ENCODE peak calls at places on chromosomes 12 and 14, in five cellular contexts. J is IMR-90, E is AG04450, P is fibroblast of mammary gland, G is Caco-2. M is an unnamed sample.

GRCh38 chr12:111025792-111026430 is 105.5 kb upstream of the MYL2 start:
- DNase-seq in G (no peak), E (no peak), P (no peak), J (no peak), M (no peak)

GRCh38 chr14:74945261-74945851 is 10.0 kb downstream of the PGF start:
- DNase-seq in G (no peak), P (peak), J (no peak), E (no peak), M (peak)

GRCh38 chr14:31059152-31059924 is 33.2 kb upstream of the STRN3 start:
- DNase-seq in J (peak), G (no peak), P (peak), E (peak), M (peak)

GRCh38 chr12:47828967-47829482 is 9.3 kb upstream of the HDAC7 start:
- DNase-seq in G (peak), E (no peak), P (peak), J (peak), M (peak)

GRCh38 chr12:54998958-54999510 is 14.5 kb upstream of the TESPA1 start:
- DNase-seq in E (no peak), G (no peak), P (no peak), J (no peak), M (no peak)

GRCh38 chr14:58942516-58942915 is 246.0 kb upstream of the DAAM1 start:
- DNase-seq in P (peak), J (peak), G (no peak), E (no peak), M (no peak)

GRCh38 chr14:52348796-52349195 is 34.7 kb downstream of the PTGER2 start:
- DNase-seq in G (no peak), P (peak), J (peak), E (peak), M (no peak)

GRCh38 chr12:4153343-4153892 is 120.1 kb upstream of the CCND2 start:
- DNase-seq in J (no peak), E (no peak), P (no peak), G (no peak), M (no peak)

DNA sequence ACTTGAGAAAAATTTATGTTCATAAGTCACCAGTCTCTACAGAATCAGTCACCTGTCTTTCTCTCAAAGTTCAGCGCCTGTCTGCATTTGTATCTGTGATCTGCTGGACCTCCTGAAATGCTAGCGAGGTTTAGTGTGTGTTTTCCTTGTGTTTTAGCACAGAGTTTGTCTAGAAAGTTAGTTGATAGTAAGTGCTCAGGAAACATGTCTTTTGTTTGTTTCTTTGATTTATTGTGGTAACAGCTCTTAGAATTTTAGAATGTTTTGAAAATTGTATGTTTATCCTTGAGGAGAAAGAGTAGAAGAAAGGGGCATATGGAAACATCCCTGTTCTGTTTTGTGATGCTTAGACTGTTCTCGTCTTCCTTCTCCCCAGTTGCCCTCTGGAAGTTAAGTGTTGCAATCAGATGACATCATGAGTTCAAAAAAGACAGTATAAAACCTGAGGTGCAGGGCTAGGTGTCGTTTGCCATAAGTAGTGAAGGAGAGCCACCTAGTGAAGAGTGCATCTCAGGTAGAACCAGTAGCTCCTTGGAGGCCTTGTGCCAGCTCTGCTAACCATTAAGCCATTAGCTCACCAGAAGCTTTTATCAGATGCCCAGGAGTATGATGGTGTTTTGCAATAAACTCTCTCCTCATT is 44.8 kb downstream of the FBXW8 start:
- DNase-seq in P (peak), G (peak), J (peak), E (no peak), M (peak)
- TF ChIP-seq CTCF in P (no peak), G (peak), J (no peak), E (no peak), M (no peak)

GRCh38 chr14:92457018-92457565 is 56.5 kb upstream of the RIN3 start:
- DNase-seq in J (no peak), G (no peak), P (no peak), E (no peak), M (no peak)
- TF ChIP-seq CTCF in J (no peak), G (no peak), P (no peak), E (no peak), M (no peak)

GRCh38 chr12:115752151-115752550 is 525.3 kb downstream of the MED13L start:
- DNase-seq in G (no peak), E (peak), P (peak), J (peak), M (no peak)

GRCh38 chr12:115755061-115755751 is 522.3 kb downstream of the MED13L start:
- DNase-seq in J (no peak), P (no peak), G (no peak), E (no peak), M (no peak)

GRCh38 chr12:115750340-115750739 is 527.2 kb downstream of the MED13L start:
- DNase-seq in E (no peak), J (no peak), P (no peak), G (no peak), M (no peak)

GRCh38 chr12:115755752-115756140 is 521.7 kb downstream of the MED13L start:
- DNase-seq in E (no peak), J (no peak), P (no peak), G (no peak), M (no peak)

DNA sequence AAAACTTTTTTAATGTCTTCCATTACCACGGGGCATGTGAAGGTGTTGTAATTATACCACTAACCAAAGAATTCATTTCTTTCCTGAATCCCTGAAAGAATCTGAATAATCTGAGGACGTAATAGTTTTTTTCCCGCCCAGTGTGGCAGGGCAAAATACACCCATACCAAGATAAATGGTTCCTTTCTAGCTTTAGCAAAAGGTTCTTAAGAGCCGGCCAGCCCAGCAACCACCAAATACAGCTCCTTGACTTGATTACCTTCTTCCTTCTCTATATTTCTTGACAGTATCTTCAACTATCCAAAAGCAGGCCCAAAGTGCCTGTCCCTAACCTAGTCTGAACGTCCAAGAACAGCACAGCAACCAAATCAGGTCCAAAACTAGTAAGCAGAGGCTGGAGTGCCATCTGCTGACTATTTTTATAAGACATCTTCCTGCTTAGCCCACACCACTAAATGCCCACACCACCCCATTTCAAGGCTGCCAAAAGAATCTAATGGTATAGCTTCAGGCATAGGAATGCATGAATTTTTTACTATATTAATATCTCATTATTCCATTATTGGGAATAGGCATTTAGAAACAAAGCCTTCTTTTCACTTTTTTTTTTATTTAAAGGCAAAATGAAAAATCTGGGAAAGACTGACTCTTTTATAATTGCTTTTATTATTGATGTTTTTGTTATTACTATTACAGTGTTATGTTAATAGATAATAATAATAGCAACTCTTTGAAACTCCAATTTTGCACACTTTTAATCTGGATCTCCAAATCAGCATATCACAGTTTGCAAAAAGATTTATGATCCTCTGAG is 524.4 kb downstream of the MED13L start:
- DNase-seq in E (peak), J (peak), G (peak), P (peak), M (peak)
- TF ChIP-seq CTCF in E (peak), J (peak), G (peak), P (peak), M (no peak)

DNA sequence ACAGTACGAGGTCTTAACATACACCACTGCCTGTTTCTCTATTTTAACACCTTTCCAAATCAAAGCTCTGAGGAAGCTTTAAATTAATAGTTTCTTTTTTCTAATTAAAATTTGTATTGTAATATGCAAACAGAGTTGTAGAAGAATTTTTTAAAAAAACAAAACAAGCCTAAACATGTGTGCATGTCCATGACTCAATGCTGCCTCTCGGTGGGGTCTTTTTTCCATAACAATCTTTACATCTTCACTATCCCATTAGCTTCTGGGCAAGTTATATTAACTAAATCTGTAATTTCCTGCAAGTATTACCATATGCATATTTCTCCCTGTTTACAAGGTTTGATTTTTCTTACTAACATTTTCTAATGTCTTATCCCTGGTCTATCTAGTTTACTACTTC is 143.9 kb upstream of the NAV3 start:
- DNase-seq in J (peak), G (no peak), P (peak), E (peak), M (no peak)
- TF ChIP-seq CTCF in J (peak), G (peak), P (peak), E (peak), M (no peak)

DNA sequence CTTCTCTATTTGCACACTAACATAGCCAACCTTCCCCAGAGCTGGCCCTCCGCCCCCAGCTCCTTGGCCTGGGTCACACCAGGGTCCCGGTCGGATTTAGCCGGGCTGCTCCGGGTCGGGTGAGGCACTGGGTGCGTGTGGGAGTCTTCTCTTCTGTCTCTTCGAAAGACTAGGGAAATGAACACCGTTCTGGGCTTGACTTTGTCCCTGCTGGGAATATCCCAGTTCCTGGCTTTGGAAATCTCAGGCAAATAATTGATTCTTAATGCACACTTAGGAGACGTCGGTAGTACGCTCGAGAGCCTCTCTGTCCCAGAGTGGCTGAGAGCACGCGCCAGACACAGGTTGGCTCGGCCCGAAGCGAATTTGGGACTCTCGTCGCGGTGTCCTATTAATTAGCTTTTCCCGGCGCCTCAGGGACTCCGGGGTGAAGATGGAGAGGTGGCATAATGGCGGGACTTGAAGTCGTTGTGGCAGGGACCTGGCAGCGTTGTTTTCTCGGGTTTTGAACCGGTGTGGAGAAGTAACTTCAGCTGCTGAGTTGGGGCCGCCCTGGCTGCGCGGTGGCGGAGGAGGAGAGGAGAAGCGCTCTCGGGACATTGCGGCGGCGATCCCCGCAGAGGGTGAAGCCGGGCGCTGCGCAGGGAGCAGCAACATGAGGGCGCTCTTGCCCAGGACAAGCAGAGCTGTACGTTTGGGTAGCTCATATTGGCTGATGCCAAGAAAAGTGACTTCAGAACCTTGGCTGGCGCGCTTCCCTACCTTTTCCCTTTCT is 7.5 kb downstream of the FOXG1 start:
- DNase-seq in J (peak), E (no peak), P (peak), G (no peak), M (no peak)
- TF ChIP-seq CTCF in J (peak), E (peak), P (peak), G (no peak), M (no peak)

GRCh38 chr14:99430491-99430890 is 50.2 kb downstream of the SETD3 start:
- DNase-seq in J (no peak), P (no peak), E (no peak), G (no peak), M (peak)
- TF ChIP-seq CTCF in J (peak), P (peak), E (peak), G (peak), M (no peak)